ENCODE peak calls at places on chromosomes 6 and 20, in five cellular contexts. Z is AG10803, L is foreskin fibroblast, N is astrocyte of the spinal cord, V is GM23248. R is an unnamed sample.

GRCh38 chr6:136777651-136778050 is 14.6 kb downstream of the MAP3K5 start:
- DNase-seq in Z (no peak), L (no peak), N (no peak), V (no peak), R (no peak)

GRCh38 chr6:29236060-29236459 is 65.4 kb downstream of the OR2J2 start:
- DNase-seq in Z (no peak), L (no peak), N (no peak), V (no peak), R (no peak)

GRCh38 chr6:108198761-108199498 is 33.1 kb downstream of the NR2E1 start:
- DNase-seq in Z (no peak), L (no peak), N (no peak), V (no peak), R (no peak)

GRCh38 chr20:37989601-37990001 is 43.7 kb downstream of the TTI1 start:
- DNase-seq in Z (no peak), L (no peak), N (peak), V (no peak), R (no peak)

GRCh38 chr20:5688431-5688972 is 61.7 kb upstream of the SHLD1 start:
- DNase-seq in Z (no peak), L (no peak), N (no peak), V (no peak), R (no peak)

GRCh38 chr20:34065260-34065659 is 46.8 kb downstream of the EIF2S2 start:
- DNase-seq in Z (peak), L (peak), N (peak), V (peak), R (no peak)

GRCh38 chr6:99614430-99615161 is 8.0 kb downstream of the PRDM13 start:
- DNase-seq in Z (no peak), L (peak), N (no peak), V (peak), R (no peak)

GRCh38 chr20:53996584-53997486 is 73.6 kb downstream of the BCAS1 start:
- DNase-seq in Z (no peak), L (no peak), N (no peak), V (no peak), R (no peak)

GRCh38 chr6:3873051-3873450 is 23.9 kb downstream of the FAM50B start:
- DNase-seq in Z (no peak), L (peak), N (no peak), V (peak), R (no peak)

GRCh38 chr6:97282238-97282725 is 734 bp downstream of the MMS22L start:
- DNase-seq in Z (peak), L (peak), N (peak), V (peak), R (no peak)

GRCh38 chr6:97669191-97669651 is 386.2 kb upstream of the MMS22L start:
- DNase-seq in Z (peak), L (peak), N (peak), V (peak), R (no peak)

GRCh38 chr6:105824732-105825131 is 261.4 kb upstream of the PRDM1 start:
- DNase-seq in Z (peak), L (peak), N (peak), V (peak), R (no peak)

GRCh38 chr6:18081025-18081668 is 41.3 kb downstream of the NHLRC1 start:
- DNase-seq in Z (peak), L (no peak), N (no peak), V (no peak), R (no peak)

GRCh38 chr6:25952535-25952934 is 10.1 kb upstream of the TRIM38 start:
- DNase-seq in Z (no peak), L (no peak), N (no peak), V (no peak), R (no peak)

GRCh38 chr20:10253750-10254149 is 35.1 kb downstream of the SNAP25 start:
- DNase-seq in Z (no peak), L (no peak), N (no peak), V (no peak), R (no peak)

GRCh38 chr6:124551711-124552233 is 410.5 kb upstream of the RNF217 start:
- DNase-seq in Z (no peak), L (no peak), N (no peak), V (no peak), R (no peak)

GRCh38 chr6:127891731-127892326 is 9.0 kb downstream of the THEMIS start:
- DNase-seq in Z (no peak), L (no peak), N (no peak), V (no peak), R (no peak)

GRCh38 chr6:144285798-144286502 is 815 bp downstream of the UTRN start:
- DNase-seq in Z (peak), L (peak), N (no peak), V (peak), R (no peak)

GRCh38 chr6:148608211-148608951 is 138.4 kb upstream of the UST start:
- DNase-seq in Z (peak), L (peak), N (peak), V (peak), R (no peak)

GRCh38 chr20:47815866-47816265 is 30.6 kb upstream of the SULF2 start:
- DNase-seq in Z (no peak), L (no peak), N (no peak), V (no peak), R (no peak)

GRCh38 chr20:47817573-47817972 is 32.3 kb upstream of the SULF2 start:
- DNase-seq in Z (no peak), L (no peak), N (no peak), V (no peak), R (no peak)

GRCh38 chr20:47818466-47818865 is 33.2 kb upstream of the SULF2 start:
- DNase-seq in Z (no peak), L (no peak), N (no peak), V (no peak), R (no peak)

GRCh38 chr20:47815416-47815806 is 30.1 kb upstream of the SULF2 start:
- DNase-seq in Z (no peak), L (no peak), N (no peak), V (no peak), R (no peak)

DNA sequence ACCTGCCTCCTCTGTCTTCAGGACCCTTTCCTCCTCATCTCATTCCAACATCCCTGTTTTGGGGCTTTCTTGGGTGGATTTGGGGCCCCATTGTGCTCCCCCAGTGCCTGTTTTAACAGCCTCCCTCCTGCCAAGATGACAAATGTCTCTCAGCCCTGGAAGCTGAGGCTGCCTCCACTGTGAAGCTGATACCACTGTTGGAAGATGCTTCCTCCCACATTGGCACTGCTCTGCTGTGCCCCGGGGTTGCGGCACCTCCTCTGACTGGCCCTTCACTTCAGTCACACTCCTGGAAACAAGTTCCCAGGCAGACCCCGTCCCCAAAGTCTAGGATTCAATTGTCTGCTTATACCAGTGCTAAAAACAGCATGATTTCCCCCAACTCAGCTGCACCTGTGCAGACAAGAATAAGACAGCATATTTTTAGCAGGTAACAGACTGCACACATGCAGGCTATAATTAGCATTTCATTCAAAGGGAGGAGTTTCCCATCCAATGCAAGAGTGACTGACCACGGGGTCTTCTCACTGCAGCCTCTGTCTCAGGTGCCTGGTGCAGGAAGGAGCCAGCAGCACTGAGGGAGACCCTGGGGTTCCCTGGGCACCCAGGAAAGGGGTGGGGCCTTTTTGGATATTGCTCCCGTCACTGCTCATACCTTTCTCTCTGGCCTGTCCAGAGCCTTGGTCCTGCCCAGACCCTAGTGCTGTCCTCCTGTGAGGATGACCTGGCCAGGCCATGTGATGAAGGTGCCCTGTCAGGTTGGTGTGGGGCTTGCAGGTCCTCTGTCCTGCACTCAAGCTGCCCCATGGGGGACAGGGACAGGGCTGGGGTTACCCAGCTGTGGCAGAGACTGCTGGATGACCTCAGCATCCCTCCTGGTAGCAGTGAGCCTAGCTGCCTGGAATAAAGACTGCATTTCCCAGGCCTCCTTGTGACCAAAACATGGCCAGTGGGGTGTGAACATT is 31.5 kb upstream of the SULF2 start:
- DNase-seq in Z (no peak), L (no peak), N (no peak), V (no peak), R (no peak)
- H3K4me3 ChIP-seq in Z (no peak), L (no peak), N (no peak), V (no peak), R (no peak)

GRCh38 chr6:13011612-13012146 is 295.1 kb downstream of the PHACTR1 start:
- DNase-seq in Z (no peak), L (no peak), N (no peak), V (no peak), R (no peak)

GRCh38 chr6:13014551-13015378 is 298.2 kb downstream of the PHACTR1 start:
- DNase-seq in Z (no peak), L (no peak), N (no peak), V (peak), R (no peak)

GRCh38 chr6:13013681-13014550 is 297.3 kb downstream of the PHACTR1 start:
- DNase-seq in Z (no peak), L (peak), N (peak), V (peak), R (no peak)

GRCh38 chr6:13012271-13012670 is 295.7 kb downstream of the PHACTR1 start:
- DNase-seq in Z (no peak), L (no peak), N (no peak), V (no peak), R (no peak)

DNA sequence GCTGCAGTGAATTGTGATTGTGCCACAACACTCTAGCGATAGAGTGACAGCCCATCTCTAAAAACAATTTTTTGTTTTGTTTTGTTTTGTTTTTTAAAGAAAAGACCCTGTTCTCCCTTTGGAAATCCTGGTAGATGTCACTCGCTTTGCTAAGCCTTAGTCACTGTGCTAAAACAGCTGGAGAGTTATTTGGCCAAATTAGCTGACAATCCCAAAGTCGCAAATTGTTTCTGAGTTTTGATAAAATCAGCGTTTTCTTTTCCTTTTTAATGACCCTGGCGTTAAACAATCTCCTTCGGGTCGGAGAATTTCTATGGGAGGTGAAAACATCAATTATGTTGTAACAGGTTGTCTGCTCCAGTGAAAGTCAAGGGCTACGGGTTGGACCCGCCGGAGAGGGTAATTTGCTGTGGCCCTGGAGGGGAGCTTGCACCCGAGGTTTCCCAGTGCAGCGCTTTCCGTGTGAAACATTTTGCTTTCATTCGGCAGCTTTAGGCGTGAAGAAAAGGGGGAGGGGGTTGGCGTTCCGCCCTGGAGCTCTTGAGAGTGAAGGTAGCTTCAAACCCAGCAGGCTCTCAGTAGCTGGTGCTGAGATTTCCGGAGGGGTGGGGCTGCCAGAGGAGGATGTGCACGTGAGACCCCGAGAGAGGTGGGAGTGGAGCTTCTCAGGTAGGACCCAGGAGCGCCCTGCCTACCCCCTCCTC is 296.6 kb downstream of the PHACTR1 start:
- DNase-seq in Z (no peak), L (peak), N (no peak), V (peak), R (no peak)
- H3K4me3 ChIP-seq in Z (peak), L (peak), N (peak), V (peak), R (peak)

GRCh38 chr6:166306378-166307081 is 1.7 kb downstream of the PRR18 start:
- DNase-seq in Z (no peak), L (no peak), N (no peak), V (no peak), R (no peak)
- H3K4me3 ChIP-seq in Z (no peak), L (no peak), N (no peak), V (no peak), R (no peak)

DNA sequence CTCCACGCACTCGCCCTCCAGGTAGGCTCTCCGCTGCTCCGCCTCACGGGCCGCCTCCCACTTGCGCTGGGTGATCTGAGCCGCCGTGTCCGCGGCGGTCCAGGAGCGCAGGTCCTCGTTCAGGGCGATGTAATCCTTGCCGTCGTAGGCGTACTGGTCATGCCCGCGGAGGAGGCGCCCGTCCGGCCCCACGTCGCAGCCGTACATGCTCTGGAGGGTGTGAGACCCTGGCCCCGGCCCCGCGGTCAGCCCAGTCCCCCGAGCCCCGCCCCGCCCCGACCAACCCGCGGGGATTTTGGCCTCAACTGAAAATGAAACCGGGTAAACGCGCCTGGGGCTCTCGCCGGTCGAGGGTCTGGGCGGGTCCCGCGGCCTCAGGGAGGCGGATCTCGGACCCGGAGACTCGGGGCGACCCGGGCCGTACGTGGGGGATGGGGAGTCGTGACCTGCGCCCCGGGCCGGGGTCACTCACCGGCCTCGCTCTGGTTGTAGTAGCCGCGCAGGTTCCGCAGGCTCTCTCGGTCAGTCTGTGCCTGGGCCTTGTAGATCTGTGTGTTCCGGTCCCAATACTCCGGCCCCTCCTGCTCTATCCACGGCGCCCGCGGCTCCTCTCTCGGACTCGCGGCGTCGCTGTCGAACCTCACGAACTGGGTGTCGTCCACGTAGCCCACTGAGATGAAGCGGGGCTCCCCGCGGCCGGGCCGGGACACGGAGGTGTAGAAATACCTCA is 598 bp downstream of the HLA-B start:
- DNase-seq in Z (peak), L (peak), N (no peak), V (peak), R (no peak)
- H3K4me3 ChIP-seq in Z (peak), L (peak), N (peak), V (peak), R (peak)

GRCh38 chr20:62707981-62708521 is 585 bp upstream of the NTSR1 start:
- DNase-seq in Z (no peak), L (peak), N (no peak), V (no peak), R (no peak)

GRCh38 chr20:62710221-62710885 is 1.7 kb downstream of the NTSR1 start:
- DNase-seq in Z (no peak), L (no peak), N (no peak), V (no peak), R (no peak)

GRCh38 chr20:62708591-62709536 is at the start of gene NTSR1:
- DNase-seq in Z (no peak), L (peak), N (no peak), V (peak), R (no peak)

GRCh38 chr20:62710886-62711702 is 2.5 kb downstream of the NTSR1 start:
- DNase-seq in Z (no peak), L (peak), N (no peak), V (peak), R (no peak)

DNA sequence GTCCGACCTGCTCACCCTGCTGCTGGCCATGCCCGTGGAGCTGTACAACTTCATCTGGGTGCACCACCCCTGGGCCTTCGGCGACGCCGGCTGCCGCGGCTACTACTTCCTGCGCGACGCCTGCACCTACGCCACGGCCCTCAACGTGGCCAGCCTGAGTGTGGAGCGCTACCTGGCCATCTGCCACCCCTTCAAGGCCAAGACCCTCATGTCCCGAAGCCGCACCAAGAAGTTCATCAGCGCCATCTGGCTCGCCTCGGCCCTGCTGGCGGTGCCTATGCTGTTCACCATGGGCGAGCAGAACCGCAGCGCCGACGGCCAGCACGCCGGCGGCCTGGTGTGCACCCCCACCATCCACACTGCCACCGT is 885 bp downstream of the NTSR1 start:
- DNase-seq in Z (no peak), L (no peak), N (no peak), V (no peak), R (no peak)
- H3K4me3 ChIP-seq in Z (no peak), L (no peak), N (no peak), V (no peak), R (no peak)

DNA sequence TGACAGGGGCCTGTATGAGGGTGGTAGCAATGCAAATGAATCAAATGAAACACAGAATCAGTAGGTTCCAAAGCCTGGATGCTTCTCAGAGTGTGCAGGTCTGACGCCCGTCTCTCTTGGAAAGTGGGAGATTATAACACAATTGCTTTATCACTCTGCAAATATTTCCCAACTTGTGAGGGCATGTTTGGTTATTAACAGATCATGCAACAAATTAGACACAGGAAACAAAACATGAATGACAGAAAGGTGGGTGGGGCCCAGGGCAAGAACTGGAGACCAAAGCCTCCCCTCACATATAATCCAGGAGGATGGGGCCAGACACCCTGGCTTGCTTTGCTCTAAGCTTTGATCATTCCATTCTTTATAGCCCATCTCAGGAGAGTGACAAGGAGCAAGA is 108.6 kb upstream of the MRPS10 start:
- DNase-seq in Z (no peak), L (no peak), N (no peak), V (no peak), R (no peak)
- H3K4me3 ChIP-seq in Z (no peak), L (no peak), N (no peak), V (no peak), R (no peak)

GRCh38 chr6:53932502-53932901 is 137.7 kb downstream of the LRRC1 start:
- DNase-seq in Z (no peak), L (no peak), N (no peak), V (no peak), R (no peak)

GRCh38 chr6:53937461-53937860 is 142.7 kb downstream of the LRRC1 start:
- DNase-seq in Z (no peak), L (no peak), N (no peak), V (no peak), R (no peak)

GRCh38 chr6:53930330-53930729 is 135.5 kb downstream of the LRRC1 start:
- DNase-seq in Z (no peak), L (no peak), N (no peak), V (no peak), R (no peak)

GRCh38 chr6:53931086-53931485 is 136.3 kb downstream of the LRRC1 start:
- DNase-seq in Z (no peak), L (peak), N (no peak), V (no peak), R (no peak)

GRCh38 chr6:53934013-53934412 is 139.2 kb downstream of the LRRC1 start:
- DNase-seq in Z (no peak), L (no peak), N (no peak), V (no peak), R (no peak)
- H3K4me3 ChIP-seq in Z (no peak), L (no peak), N (no peak), V (no peak), R (no peak)

GRCh38 chr20:31695849-31696804 is 26.5 kb downstream of the BCL2L1 start:
- DNase-seq in Z (peak), L (peak), N (peak), V (peak), R (no peak)
- H3K4me3 ChIP-seq in Z (no peak), L (no peak), N (no peak), V (peak), R (no peak)

DNA sequence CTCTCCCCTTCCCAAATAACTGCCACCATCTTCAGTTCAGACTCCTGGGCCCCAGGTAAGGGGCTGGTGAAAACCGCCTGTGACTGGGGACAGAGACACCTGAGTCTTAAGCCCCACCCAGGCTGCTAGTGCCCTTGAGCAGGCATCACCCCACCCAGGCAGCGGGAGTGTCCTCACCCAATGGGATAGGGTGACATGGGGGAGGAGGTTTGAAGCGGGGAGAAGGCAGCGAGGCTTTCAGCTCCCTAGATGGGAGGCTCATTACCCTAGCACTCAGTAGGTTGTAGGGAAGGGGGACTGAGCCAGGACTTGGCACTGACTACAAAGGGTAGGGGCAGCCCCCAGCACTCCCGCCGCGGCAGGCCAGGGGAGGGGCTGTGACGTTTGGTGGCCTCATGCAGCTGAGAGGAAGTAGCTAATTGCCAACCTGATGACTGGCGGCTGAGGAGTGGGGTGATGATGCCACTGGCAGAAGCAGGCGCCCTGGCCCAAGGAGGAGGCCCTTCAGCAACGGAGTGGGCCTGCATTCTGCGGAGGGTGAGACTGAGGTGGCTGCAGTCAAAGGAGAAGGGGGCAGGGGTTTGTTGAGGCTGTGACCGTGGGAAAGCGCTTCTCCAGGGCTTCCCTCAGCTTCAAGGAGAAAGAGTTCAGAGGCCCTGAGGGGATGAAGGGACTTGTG is 126.9 kb downstream of the MRPL14 start:
- DNase-seq in Z (no peak), L (no peak), N (peak), V (no peak), R (no peak)
- H3K4me3 ChIP-seq in Z (no peak), L (no peak), N (no peak), V (no peak), R (no peak)